ENCODE peak calls at places on chromosomes 12 and 14, in six cellular contexts. One of them, this sample, is unnamed.

GRCh38 chr14:21974741-21975140 is 301.1 kb upstream of the OR4E1 start:
- DNase-seq in transverse colon: no peak
- DNase-seq in HCT116: no peak
- DNase-seq in breast epithelium: no peak
- DNase-seq in H1: no peak
- DNase-seq in endothelial cell of umbilical vein: no peak
- DNase-seq in this sample: no peak

GRCh38 chr12:32201996-32202395 is 95.3 kb downstream of the BICD1 start:
- DNase-seq in transverse colon: no peak
- DNase-seq in HCT116: no peak
- DNase-seq in breast epithelium: no peak
- DNase-seq in H1: no peak
- DNase-seq in endothelial cell of umbilical vein: peak
- DNase-seq in this sample: no peak

GRCh38 chr14:70658899-70659298 is 17.2 kb downstream of the TTC9 start:
- DNase-seq in transverse colon: no peak
- DNase-seq in HCT116: no peak
- DNase-seq in breast epithelium: no peak
- DNase-seq in H1: no peak
- DNase-seq in endothelial cell of umbilical vein: no peak
- DNase-seq in this sample: no peak

GRCh38 chr12:107405436-107405835 is 280.2 kb upstream of the PWP1 start:
- DNase-seq in transverse colon: no peak
- DNase-seq in HCT116: no peak
- DNase-seq in breast epithelium: no peak
- DNase-seq in H1: no peak
- DNase-seq in endothelial cell of umbilical vein: no peak
- DNase-seq in this sample: no peak

GRCh38 chr12:65741662-65742480 is 82.4 kb upstream of the HMGA2 start:
- DNase-seq in transverse colon: peak
- DNase-seq in HCT116: no peak
- DNase-seq in breast epithelium: no peak
- DNase-seq in H1: no peak
- DNase-seq in endothelial cell of umbilical vein: peak
- DNase-seq in this sample: no peak

GRCh38 chr12:118032188-118032587 is 15.7 kb downstream of the RFC5 start:
- DNase-seq in transverse colon: no peak
- DNase-seq in HCT116: no peak
- DNase-seq in breast epithelium: no peak
- DNase-seq in H1: no peak
- DNase-seq in endothelial cell of umbilical vein: no peak
- DNase-seq in this sample: no peak

GRCh38 chr12:116537149-116537904 is 21.9 kb upstream of the MAP1LC3B2 start:
- DNase-seq in transverse colon: peak
- DNase-seq in HCT116: no peak
- DNase-seq in breast epithelium: no peak
- DNase-seq in H1: no peak
- DNase-seq in endothelial cell of umbilical vein: no peak
- DNase-seq in this sample: no peak

GRCh38 chr12:115871714-115872113 is 405.8 kb downstream of the MED13L start:
- DNase-seq in transverse colon: peak
- DNase-seq in HCT116: peak
- DNase-seq in breast epithelium: no peak
- DNase-seq in H1: no peak
- DNase-seq in endothelial cell of umbilical vein: no peak
- DNase-seq in this sample: peak

GRCh38 chr14:94370524-94370910 is 17.9 kb downstream of the SERPINA1 start:
- DNase-seq in transverse colon: no peak
- DNase-seq in HCT116: no peak
- DNase-seq in breast epithelium: no peak
- DNase-seq in H1: no peak
- DNase-seq in endothelial cell of umbilical vein: no peak
- DNase-seq in this sample: no peak

GRCh38 chr12:93773122-93773871 is 96.1 kb downstream of the CRADD start:
- DNase-seq in transverse colon: no peak
- DNase-seq in HCT116: no peak
- DNase-seq in breast epithelium: no peak
- DNase-seq in H1: no peak
- DNase-seq in endothelial cell of umbilical vein: no peak
- DNase-seq in this sample: no peak

GRCh38 chr12:124551268-124552144 is 15.9 kb downstream of the NCOR2 start:
- DNase-seq in transverse colon: peak
- DNase-seq in HCT116: no peak
- DNase-seq in breast epithelium: no peak
- DNase-seq in H1: no peak
- DNase-seq in endothelial cell of umbilical vein: no peak
- DNase-seq in this sample: no peak

GRCh38 chr12:124512667-124513296 is 54.6 kb downstream of the NCOR2 start:
- DNase-seq in transverse colon: peak
- DNase-seq in HCT116: peak
- DNase-seq in breast epithelium: peak
- DNase-seq in H1: peak
- DNase-seq in endothelial cell of umbilical vein: peak
- DNase-seq in this sample: no peak

GRCh38 chr12:122048156-122048555 is 26.5 kb downstream of the BCL7A start:
- DNase-seq in transverse colon: no peak
- DNase-seq in HCT116: no peak
- DNase-seq in breast epithelium: no peak
- DNase-seq in H1: no peak
- DNase-seq in endothelial cell of umbilical vein: no peak
- DNase-seq in this sample: no peak

GRCh38 chr14:29654910-29655590 is 272.6 kb downstream of the PRKD1 start:
- DNase-seq in transverse colon: no peak
- DNase-seq in HCT116: no peak
- DNase-seq in breast epithelium: no peak
- DNase-seq in H1: no peak
- DNase-seq in endothelial cell of umbilical vein: peak
- DNase-seq in this sample: no peak

GRCh38 chr12:72815421-72815820 is 543.3 kb downstream of the TRHDE start:
- DNase-seq in transverse colon: no peak
- DNase-seq in HCT116: no peak
- DNase-seq in breast epithelium: no peak
- DNase-seq in H1: no peak
- DNase-seq in endothelial cell of umbilical vein: no peak
- DNase-seq in this sample: no peak

DNA sequence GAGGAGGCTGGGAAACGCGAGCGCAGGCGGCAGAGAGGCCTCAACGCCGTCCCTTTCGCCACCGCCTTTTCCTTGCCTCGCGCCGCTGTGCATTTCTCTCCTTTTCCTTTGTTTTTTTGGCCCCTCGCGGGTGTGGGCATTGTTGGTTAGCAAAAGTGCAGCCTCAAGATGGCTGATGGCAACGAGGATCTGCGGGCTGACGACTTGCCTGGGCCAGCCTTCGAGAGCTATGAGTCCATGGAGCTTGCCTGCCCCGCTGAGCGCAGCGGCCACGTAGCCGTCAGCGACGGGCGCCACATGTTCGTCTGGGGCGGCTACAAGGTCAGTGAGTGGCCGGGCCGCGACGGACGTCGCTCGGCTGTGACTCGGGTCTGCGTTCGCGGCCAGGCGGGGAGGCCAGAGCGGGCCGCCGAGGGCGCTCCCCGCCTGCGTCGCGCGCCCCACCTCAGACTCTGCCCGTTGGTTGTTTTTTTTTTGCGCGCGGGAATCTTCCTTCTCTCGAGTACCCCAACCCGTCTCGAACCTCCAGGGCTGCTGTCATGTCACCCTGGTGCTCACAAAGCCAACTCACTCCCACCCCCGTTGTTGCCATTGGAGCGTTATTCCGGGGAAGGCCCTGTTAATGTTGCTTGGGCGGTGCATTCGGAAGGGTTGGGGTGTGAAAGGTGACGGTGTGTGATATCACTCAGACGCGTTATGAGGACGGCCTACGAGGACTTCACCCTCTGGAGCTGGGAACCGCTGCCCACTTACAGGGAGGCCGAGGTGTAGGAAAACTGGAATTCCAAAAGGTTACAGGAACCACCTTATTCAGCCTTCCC is 558 bp downstream of the KLHDC2 start:
- DNase-seq in transverse colon: peak
- DNase-seq in HCT116: peak
- DNase-seq in breast epithelium: peak
- DNase-seq in H1: peak
- DNase-seq in endothelial cell of umbilical vein: peak
- DNase-seq in this sample: peak
- TF ChIP-seq POLR2A in transverse colon: peak
- TF ChIP-seq POLR2A in HCT116: no peak
- TF ChIP-seq POLR2A in breast epithelium: no peak
- TF ChIP-seq POLR2A in H1: peak
- TF ChIP-seq POLR2A in endothelial cell of umbilical vein: peak
- TF ChIP-seq POLR2A in this sample: no peak

DNA sequence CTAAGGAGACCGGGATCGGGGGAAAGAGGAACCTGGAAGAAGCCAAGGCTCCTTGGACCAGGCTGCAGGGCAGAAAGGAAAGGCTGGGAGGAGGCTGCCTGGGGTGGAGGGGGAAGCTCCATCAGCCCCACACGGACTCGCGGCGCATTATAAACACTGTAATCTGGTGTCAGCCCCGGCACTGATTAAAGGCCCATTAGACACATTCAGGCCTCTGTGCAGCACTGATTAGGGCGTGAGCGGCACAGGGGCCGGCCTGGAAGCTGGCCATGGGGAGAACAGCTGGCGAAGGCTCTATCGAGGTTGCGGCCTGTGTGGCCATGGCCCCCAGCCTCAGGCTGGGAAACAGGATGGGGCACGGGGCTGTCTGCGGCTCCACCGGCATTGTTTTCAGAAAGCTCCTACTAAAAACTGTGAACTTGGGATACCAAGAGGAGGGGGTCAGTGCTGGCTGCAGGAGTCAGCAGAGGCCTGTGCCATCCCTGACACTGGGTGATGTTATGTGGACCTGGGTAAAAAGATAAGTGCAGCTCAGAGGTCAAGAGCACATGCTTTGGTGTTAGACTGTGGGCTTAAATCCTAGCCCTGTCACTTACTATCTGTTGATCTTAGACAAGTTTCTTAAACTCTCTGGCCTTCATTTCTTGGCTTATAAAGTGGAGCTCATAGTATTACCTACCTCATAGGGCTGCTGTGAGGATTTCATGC is 10.6 kb downstream of the ACVRL1 start:
- DNase-seq in transverse colon: no peak
- DNase-seq in HCT116: no peak
- DNase-seq in breast epithelium: no peak
- DNase-seq in H1: no peak
- DNase-seq in endothelial cell of umbilical vein: peak
- DNase-seq in this sample: no peak
- TF ChIP-seq POLR2AphosphoS5 in transverse colon: no peak
- TF ChIP-seq POLR2AphosphoS5 in HCT116: no peak
- TF ChIP-seq POLR2AphosphoS5 in breast epithelium: no peak
- TF ChIP-seq POLR2AphosphoS5 in H1: no peak
- TF ChIP-seq POLR2AphosphoS5 in endothelial cell of umbilical vein: no peak
- TF ChIP-seq POLR2AphosphoS5 in this sample: no peak

GRCh38 chr12:16348435-16349131 is 1.1 kb downstream of the MGST1 start:
- DNase-seq in transverse colon: no peak
- DNase-seq in HCT116: no peak
- DNase-seq in breast epithelium: no peak
- DNase-seq in H1: no peak
- DNase-seq in endothelial cell of umbilical vein: peak
- DNase-seq in this sample: no peak

GRCh38 chr12:16346931-16347330 is 514 bp upstream of the MGST1 start:
- DNase-seq in transverse colon: peak
- DNase-seq in HCT116: no peak
- DNase-seq in breast epithelium: no peak
- DNase-seq in H1: no peak
- DNase-seq in endothelial cell of umbilical vein: no peak
- DNase-seq in this sample: no peak

GRCh38 chr12:16347391-16348298 is at the start of gene MGST1:
- DNase-seq in transverse colon: peak
- DNase-seq in HCT116: peak
- DNase-seq in breast epithelium: peak
- DNase-seq in H1: peak
- DNase-seq in endothelial cell of umbilical vein: peak
- DNase-seq in this sample: no peak

GRCh38 chr12:16350682-16351081 is 3.2 kb downstream of the MGST1 start:
- DNase-seq in transverse colon: no peak
- DNase-seq in HCT116: peak
- DNase-seq in breast epithelium: peak
- DNase-seq in H1: no peak
- DNase-seq in endothelial cell of umbilical vein: no peak
- DNase-seq in this sample: no peak

GRCh38 chr12:16349132-16349463 is 1.7 kb downstream of the MGST1 start:
- DNase-seq in transverse colon: peak
- DNase-seq in HCT116: no peak
- DNase-seq in breast epithelium: peak
- DNase-seq in H1: no peak
- DNase-seq in endothelial cell of umbilical vein: peak
- DNase-seq in this sample: no peak
- TF ChIP-seq POLR2A in transverse colon: no peak
- TF ChIP-seq POLR2A in HCT116: no peak
- TF ChIP-seq POLR2A in breast epithelium: no peak
- TF ChIP-seq POLR2A in H1: no peak
- TF ChIP-seq POLR2A in endothelial cell of umbilical vein: no peak
- TF ChIP-seq POLR2A in this sample: no peak

GRCh38 chr12:4111010-4111409 is 162.6 kb upstream of the CCND2 start:
- DNase-seq in transverse colon: no peak
- DNase-seq in HCT116: no peak
- DNase-seq in breast epithelium: no peak
- DNase-seq in H1: no peak
- DNase-seq in endothelial cell of umbilical vein: no peak
- DNase-seq in this sample: no peak
- TF ChIP-seq POLR2AphosphoS5 in transverse colon: no peak
- TF ChIP-seq POLR2AphosphoS5 in HCT116: no peak
- TF ChIP-seq POLR2AphosphoS5 in breast epithelium: no peak
- TF ChIP-seq POLR2AphosphoS5 in H1: no peak
- TF ChIP-seq POLR2AphosphoS5 in endothelial cell of umbilical vein: no peak
- TF ChIP-seq POLR2AphosphoS5 in this sample: no peak

This sample was measured in GM12892.